ENCODE peak calls at places on chromosomes 3 and 15, in five cellular contexts. One of them, this sample, is unnamed.

GRCh38 chr15:48266029-48266428 is 59.9 kb downstream of the SLC12A1 start:
- DNase-seq in stomach: no peak
- DNase-seq in IMR-90: no peak
- DNase-seq in aorta: no peak
- DNase-seq in right cardiac atrium: no peak
- DNase-seq in this sample: no peak

GRCh38 chr3:56855856-56856538 is 54.2 kb upstream of the ARHGEF3 start:
- DNase-seq in right cardiac atrium: peak; percentile 28
- DNase-seq in aorta: no peak
- DNase-seq in IMR-90: no peak
- DNase-seq in stomach: peak; percentile 35
- DNase-seq in this sample: no peak

GRCh38 chr3:39637807-39638206 is 170.3 kb downstream of the MOBP start:
- DNase-seq in right cardiac atrium: no peak
- DNase-seq in IMR-90: peak; percentile 48
- DNase-seq in aorta: no peak
- DNase-seq in stomach: no peak
- DNase-seq in this sample: no peak

GRCh38 chr3:141643816-141644215 is 94.3 kb upstream of the RNF7 start:
- DNase-seq in right cardiac atrium: no peak
- DNase-seq in stomach: no peak
- DNase-seq in IMR-90: no peak
- DNase-seq in aorta: no peak
- DNase-seq in this sample: no peak

GRCh38 chr3:32056559-32057290 is 49.7 kb upstream of the GPD1L start:
- DNase-seq in right cardiac atrium: no peak
- DNase-seq in aorta: no peak
- DNase-seq in stomach: no peak
- DNase-seq in IMR-90: no peak
- DNase-seq in this sample: no peak

GRCh38 chr3:186058225-186058624 is 50.7 kb downstream of the ETV5 start:
- DNase-seq in IMR-90: no peak
- DNase-seq in stomach: no peak
- DNase-seq in right cardiac atrium: no peak
- DNase-seq in aorta: no peak
- DNase-seq in this sample: no peak

GRCh38 chr15:95687686-95688085 is 642.8 kb upstream of the NR2F2 start:
- DNase-seq in IMR-90: no peak
- DNase-seq in aorta: no peak
- DNase-seq in stomach: no peak
- DNase-seq in right cardiac atrium: no peak
- DNase-seq in this sample: no peak

GRCh38 chr15:39887832-39888231 is 32.2 kb downstream of the GPR176 start:
- DNase-seq in right cardiac atrium: no peak
- DNase-seq in stomach: peak; percentile 29
- DNase-seq in aorta: no peak
- DNase-seq in IMR-90: peak; percentile 50
- DNase-seq in this sample: no peak

GRCh38 chr3:18335202-18335601 is 89.9 kb downstream of the SATB1 start:
- DNase-seq in stomach: no peak
- DNase-seq in IMR-90: no peak
- DNase-seq in right cardiac atrium: no peak
- DNase-seq in aorta: no peak
- DNase-seq in this sample: no peak

GRCh38 chr3:188948658-188949400 is 222.9 kb upstream of the TPRG1 start:
- DNase-seq in IMR-90: peak; percentile 96
- DNase-seq in aorta: no peak
- DNase-seq in stomach: peak; percentile 42
- DNase-seq in right cardiac atrium: peak; percentile 41
- DNase-seq in this sample: no peak
- H3K4me3 ChIP-seq in IMR-90: no peak overlapping the region
- H3K4me3 ChIP-seq in aorta: no peak overlapping the region
- H3K4me3 ChIP-seq in stomach: no peak overlapping the region
- H3K4me3 ChIP-seq in right cardiac atrium: no peak overlapping the region
- H3K4me3 ChIP-seq in this sample: peak overlapping the region; percentile 47

GRCh38 chr3:147412917-147413711 is 3.9 kb downstream of the ZIC1 start:
- DNase-seq in IMR-90: no peak
- DNase-seq in aorta: no peak
- DNase-seq in right cardiac atrium: no peak
- DNase-seq in stomach: no peak
- DNase-seq in this sample: no peak

GRCh38 chr3:147413712-147414325 is 4.7 kb downstream of the ZIC1 start:
- DNase-seq in right cardiac atrium: no peak
- DNase-seq in IMR-90: no peak
- DNase-seq in stomach: no peak
- DNase-seq in aorta: no peak
- DNase-seq in this sample: no peak

GRCh38 chr3:147415337-147415736 is 6.2 kb downstream of the ZIC1 start:
- DNase-seq in right cardiac atrium: no peak
- DNase-seq in IMR-90: no peak
- DNase-seq in stomach: no peak
- DNase-seq in aorta: no peak
- DNase-seq in this sample: no peak

GRCh38 chr3:147415819-147416218 is 6.7 kb downstream of the ZIC1 start:
- DNase-seq in IMR-90: no peak
- DNase-seq in stomach: no peak
- DNase-seq in right cardiac atrium: no peak
- DNase-seq in aorta: no peak
- DNase-seq in this sample: no peak

DNA sequence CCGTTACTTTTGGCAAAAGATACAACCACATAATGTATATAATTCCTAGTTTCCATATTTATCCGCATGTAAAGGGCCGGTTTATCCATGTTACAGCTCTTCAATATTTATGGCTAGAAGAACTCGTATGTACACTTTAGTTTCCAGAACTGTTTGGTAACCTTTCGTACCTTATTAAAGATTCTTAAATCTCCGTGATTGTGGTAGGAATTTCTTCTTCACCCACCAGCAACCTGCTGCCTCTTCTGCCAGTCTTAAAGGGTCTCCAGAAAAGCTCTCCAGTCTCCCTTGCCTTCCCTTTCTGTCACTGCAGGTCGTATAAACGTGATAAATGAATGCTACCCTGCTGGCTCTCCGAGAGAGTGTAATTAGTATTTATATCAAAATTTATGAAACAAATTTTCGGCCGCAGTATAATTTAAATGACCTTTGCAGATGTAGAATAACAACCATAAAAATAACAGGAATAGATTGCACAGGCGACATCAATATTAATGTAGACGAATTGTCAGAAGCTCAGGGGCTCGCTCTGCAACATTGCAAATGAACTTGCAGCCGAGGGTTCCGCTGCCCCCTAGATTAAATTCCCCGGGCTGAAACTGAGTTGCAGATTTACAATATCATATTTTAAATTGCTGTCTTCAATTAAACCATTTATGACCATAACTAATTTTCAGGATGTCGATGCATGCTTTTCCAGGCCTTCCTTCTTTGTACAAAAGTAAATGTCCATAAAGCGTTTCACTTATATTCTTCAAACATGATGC is 5.4 kb downstream of the ZIC1 start:
- DNase-seq in stomach: no peak
- DNase-seq in right cardiac atrium: no peak
- DNase-seq in IMR-90: no peak
- DNase-seq in aorta: no peak
- DNase-seq in this sample: no peak
- H3K27me3 ChIP-seq in stomach: peaks cover 35% of the 10 kb centered on the region
- H3K27me3 ChIP-seq in right cardiac atrium: peaks cover 11% of the 10 kb centered on the region
- H3K27me3 ChIP-seq in IMR-90: peaks cover 78% of the 10 kb centered on the region
- H3K27me3 ChIP-seq in aorta: no peaks in the 10 kb centered on the region
- H3K27me3 ChIP-seq in this sample: peaks cover 59% of the 10 kb centered on the region

DNA sequence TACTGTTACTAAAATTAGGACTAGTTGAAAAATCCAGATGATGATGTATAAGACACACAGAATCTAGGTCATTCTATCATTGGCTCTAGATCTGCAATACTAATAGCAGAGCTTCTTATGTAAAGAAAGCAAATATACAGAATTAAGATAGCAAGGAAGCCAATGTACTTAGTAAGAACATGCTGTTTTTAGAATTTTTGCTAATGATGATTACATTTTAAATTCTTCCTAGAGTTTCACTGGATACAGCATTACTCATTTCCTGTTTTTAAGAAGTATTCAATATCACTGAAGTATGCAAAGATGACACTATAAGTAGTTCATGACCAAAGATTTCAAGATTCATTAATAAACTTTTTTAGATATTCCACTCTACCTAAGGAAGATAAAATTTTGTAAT is 60.7 kb downstream of the CFAP20DC start:
- DNase-seq in stomach: no peak
- DNase-seq in right cardiac atrium: no peak
- DNase-seq in IMR-90: peak; percentile 87
- DNase-seq in aorta: no peak
- DNase-seq in this sample: no peak
- H3K27ac ChIP-seq in stomach: no peak overlapping the region
- H3K27ac ChIP-seq in right cardiac atrium: no peak overlapping the region
- H3K27ac ChIP-seq in IMR-90: no peak overlapping the region
- H3K27ac ChIP-seq in aorta: no peak overlapping the region
- H3K27ac ChIP-seq in this sample: no peak overlapping the region

GRCh38 chr15:72237286-72238224 is 6.6 kb upstream of the PKM start:
- DNase-seq in IMR-90: peak; percentile 98
- DNase-seq in stomach: peak; percentile 64
- DNase-seq in right cardiac atrium: peak; percentile 81
- DNase-seq in aorta: peak; percentile 80
- DNase-seq in this sample: peak; percentile 90
- H3K4me3 ChIP-seq in IMR-90: peak overlapping the region; percentile 39
- H3K4me3 ChIP-seq in stomach: peak overlapping the region; percentile 12
- H3K4me3 ChIP-seq in right cardiac atrium: no peak overlapping the region
- H3K4me3 ChIP-seq in aorta: no peak overlapping the region
- H3K4me3 ChIP-seq in this sample: no peak overlapping the region

GRCh38 chr15:43218908-43219706 is 1.7 kb downstream of the EPB42 start:
- DNase-seq in aorta: no peak
- DNase-seq in stomach: no peak
- DNase-seq in right cardiac atrium: no peak
- DNase-seq in IMR-90: peak; percentile 18
- DNase-seq in this sample: no peak

GRCh38 chr15:43225201-43225949 is 4.6 kb upstream of the EPB42 start:
- DNase-seq in IMR-90: peak; percentile 63
- DNase-seq in aorta: no peak
- DNase-seq in right cardiac atrium: no peak
- DNase-seq in stomach: no peak
- DNase-seq in this sample: no peak

GRCh38 chr15:43215961-43216360 is 4.9 kb downstream of the EPB42 start:
- DNase-seq in IMR-90: peak; percentile 54
- DNase-seq in right cardiac atrium: no peak
- DNase-seq in stomach: no peak
- DNase-seq in aorta: no peak
- DNase-seq in this sample: no peak

GRCh38 chr15:43219929-43220886 is 610 bp downstream of the EPB42 start:
- DNase-seq in IMR-90: no peak
- DNase-seq in right cardiac atrium: no peak
- DNase-seq in aorta: no peak
- DNase-seq in stomach: no peak
- DNase-seq in this sample: no peak

DNA sequence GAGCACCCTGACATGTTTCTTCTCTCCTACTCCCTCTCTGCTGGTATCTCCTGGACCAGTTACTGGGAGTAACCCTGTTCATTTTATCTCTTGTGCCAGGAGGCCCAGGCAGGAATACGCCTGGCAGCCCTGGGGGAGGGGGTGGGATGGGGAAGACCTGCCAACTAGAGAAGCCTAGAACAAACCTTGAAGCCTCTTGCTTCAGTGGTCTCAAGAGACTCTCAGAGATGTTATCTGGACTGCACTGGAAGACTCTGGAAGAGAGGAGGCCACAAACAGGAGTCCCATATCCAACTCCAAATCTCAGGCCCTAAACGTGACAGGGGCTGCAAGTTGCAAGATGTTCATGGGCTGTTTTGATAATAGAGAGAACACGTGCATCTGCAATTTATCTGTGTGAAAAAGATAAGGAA is at the start of gene EPB42:
- DNase-seq in IMR-90: no peak
- DNase-seq in aorta: no peak
- DNase-seq in stomach: no peak
- DNase-seq in right cardiac atrium: no peak
- DNase-seq in this sample: no peak
- H3K27me3 ChIP-seq in IMR-90: peaks cover 42% of the 10 kb centered on the region
- H3K27me3 ChIP-seq in aorta: no peaks in the 10 kb centered on the region
- H3K27me3 ChIP-seq in stomach: no peaks in the 10 kb centered on the region
- H3K27me3 ChIP-seq in right cardiac atrium: no peaks in the 10 kb centered on the region
- H3K27me3 ChIP-seq in this sample: no peaks in the 10 kb centered on the region

GRCh38 chr3:51869304-51869703 is 6.1 kb downstream of the IQCF5 start:
- DNase-seq in stomach: no peak
- DNase-seq in aorta: no peak
- DNase-seq in IMR-90: no peak
- DNase-seq in right cardiac atrium: no peak
- DNase-seq in this sample: no peak
- H3K27ac ChIP-seq in stomach: no peak overlapping the region
- H3K27ac ChIP-seq in aorta: no peak overlapping the region
- H3K27ac ChIP-seq in IMR-90: no peak overlapping the region
- H3K27ac ChIP-seq in right cardiac atrium: no peak overlapping the region
- H3K27ac ChIP-seq in this sample: no peak overlapping the region

GRCh38 chr3:11464356-11464755 is 179.4 kb downstream of the VGLL4 start:
- DNase-seq in stomach: no peak
- DNase-seq in aorta: no peak
- DNase-seq in IMR-90: no peak
- DNase-seq in right cardiac atrium: no peak
- DNase-seq in this sample: no peak

GRCh38 chr3:11467875-11468274 is 175.8 kb downstream of the VGLL4 start:
- DNase-seq in IMR-90: no peak
- DNase-seq in aorta: no peak
- DNase-seq in stomach: no peak
- DNase-seq in right cardiac atrium: no peak
- DNase-seq in this sample: no peak

GRCh38 chr3:11470031-11470853 is 173.5 kb downstream of the VGLL4 start:
- DNase-seq in aorta: no peak
- DNase-seq in right cardiac atrium: no peak
- DNase-seq in IMR-90: no peak
- DNase-seq in stomach: no peak
- DNase-seq in this sample: no peak

GRCh38 chr3:11465744-11466611 is 177.7 kb downstream of the VGLL4 start:
- DNase-seq in aorta: no peak
- DNase-seq in IMR-90: peak; percentile 68
- DNase-seq in stomach: no peak
- DNase-seq in right cardiac atrium: peak; percentile 42
- DNase-seq in this sample: no peak
- H3K4me3 ChIP-seq in aorta: no peak overlapping the region
- H3K4me3 ChIP-seq in IMR-90: no peak overlapping the region
- H3K4me3 ChIP-seq in stomach: no peak overlapping the region
- H3K4me3 ChIP-seq in right cardiac atrium: no peak overlapping the region
- H3K4me3 ChIP-seq in this sample: no peak overlapping the region

GRCh38 chr3:165195628-165196576 is at the start of gene SLITRK3:
- DNase-seq in stomach: no peak
- DNase-seq in aorta: peak; percentile 69
- DNase-seq in right cardiac atrium: no peak
- DNase-seq in IMR-90: no peak
- DNase-seq in this sample: no peak
- H3K27me3 ChIP-seq in stomach: peaks cover 4% of the 10 kb centered on the region
- H3K27me3 ChIP-seq in aorta: no peaks in the 10 kb centered on the region
- H3K27me3 ChIP-seq in right cardiac atrium: no peaks in the 10 kb centered on the region
- H3K27me3 ChIP-seq in IMR-90: peaks cover 34% of the 10 kb centered on the region
- H3K27me3 ChIP-seq in this sample: peaks cover 16% of the 10 kb centered on the region